ENCODE peak calls at places on chromosome 7, in six cellular contexts. Q, X, L, K, R and N are unnamed samples.

GRCh38 chr7:121088870-121089269 is 100.4 kb downstream of the CPED1 start:
- DNase-seq in L (no peak), Q (no peak), K (no peak), R (no peak), X (no peak), N (no peak)

GRCh38 chr7:5643280-5643679 is 138.2 kb downstream of the RNF216 start:
- DNase-seq in R (no peak), K (no peak), X (peak), Q (peak), L (peak), N (no peak)

GRCh38 chr7:3393862-3394261 is 92.8 kb downstream of the SDK1 start:
- DNase-seq in K (no peak), L (no peak), R (no peak), X (no peak), Q (no peak), N (no peak)

GRCh38 chr7:84677386-84677785 is 482.8 kb upstream of the SEMA3A start:
- DNase-seq in K (peak), Q (no peak), L (no peak), R (peak), X (no peak), N (no peak)

GRCh38 chr7:14424675-14425074 is 435.2 kb upstream of the ETV1 start:
- DNase-seq in R (no peak), K (no peak), L (no peak), X (no peak), Q (no peak), N (no peak)

GRCh38 chr7:67729771-67730170 is 733.1 kb downstream of the TYW1 start:
- DNase-seq in L (no peak), K (no peak), R (no peak), X (no peak), Q (no peak), N (no peak)

GRCh38 chr7:150631084-150631824 is 931 bp downstream of the GIMAP6 start:
- DNase-seq in X (peak), L (peak), Q (no peak), R (peak), K (no peak), N (no peak)

GRCh38 chr7:32502656-32503189 is 7.4 kb downstream of the AVL9 start:
- DNase-seq in Q (no peak), R (no peak), X (no peak), K (no peak), L (no peak), N (no peak)

DNA sequence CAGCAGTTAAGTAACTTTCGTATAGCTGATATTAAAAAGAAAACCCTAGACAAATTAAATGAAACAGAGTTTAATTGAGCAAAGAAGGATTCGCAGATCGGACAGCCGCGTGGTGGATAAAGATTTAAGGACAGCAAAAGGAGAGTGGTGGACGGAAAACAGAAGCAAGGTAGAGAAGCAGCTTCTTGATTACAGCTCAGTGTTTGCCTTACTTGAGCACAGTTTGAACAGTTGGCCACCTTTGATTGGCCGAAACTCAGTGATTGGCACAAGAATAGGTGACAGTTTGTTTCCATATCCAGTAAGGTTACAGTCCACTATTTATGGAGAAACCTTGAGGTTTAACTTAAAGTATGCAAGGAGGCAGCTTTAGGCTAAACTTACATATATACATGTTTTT is 231.7 kb downstream of the GALNT17 start:
- DNase-seq in X (no peak), K (no peak), R (no peak), Q (no peak), L (no peak), N (no peak)
- TF ChIP-seq POLR2A in X (no peak), K (no peak), R (no peak), Q (no peak), L (no peak), N (no peak)

GRCh38 chr7:88090233-88090632 is 129.6 kb downstream of the SRI start:
- DNase-seq in X (no peak), L (no peak), K (no peak), R (no peak), Q (no peak), N (no peak)
- H3K4me3 ChIP-seq in X (no peak), L (no peak), K (no peak), R (no peak), Q (no peak), N (no peak)

DNA sequence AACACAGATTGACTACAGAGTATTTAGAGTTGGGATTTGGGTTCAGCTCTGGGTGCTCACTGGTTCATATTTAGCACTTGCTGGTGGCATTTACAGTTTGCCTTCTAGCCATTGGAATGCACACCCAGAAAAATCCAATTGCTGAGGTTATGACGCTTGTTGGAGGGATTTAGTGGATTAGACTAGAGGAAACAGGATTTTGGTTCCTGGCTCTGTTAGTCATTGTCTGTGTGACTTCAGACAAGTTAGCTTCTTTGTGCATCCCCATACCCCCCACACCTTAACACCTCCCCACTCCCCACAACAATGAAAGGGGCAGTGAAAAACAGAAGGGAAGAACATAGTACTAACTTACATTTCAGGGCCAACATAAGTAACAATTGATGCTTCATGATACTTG is 35.6 kb upstream of the SDHAF3 start:
- DNase-seq in K (no peak), L (no peak), Q (no peak), X (no peak), R (no peak), N (no peak)
- TF ChIP-seq POLR2A in K (no peak), L (no peak), Q (no peak), X (no peak), R (no peak), N (no peak)

DNA sequence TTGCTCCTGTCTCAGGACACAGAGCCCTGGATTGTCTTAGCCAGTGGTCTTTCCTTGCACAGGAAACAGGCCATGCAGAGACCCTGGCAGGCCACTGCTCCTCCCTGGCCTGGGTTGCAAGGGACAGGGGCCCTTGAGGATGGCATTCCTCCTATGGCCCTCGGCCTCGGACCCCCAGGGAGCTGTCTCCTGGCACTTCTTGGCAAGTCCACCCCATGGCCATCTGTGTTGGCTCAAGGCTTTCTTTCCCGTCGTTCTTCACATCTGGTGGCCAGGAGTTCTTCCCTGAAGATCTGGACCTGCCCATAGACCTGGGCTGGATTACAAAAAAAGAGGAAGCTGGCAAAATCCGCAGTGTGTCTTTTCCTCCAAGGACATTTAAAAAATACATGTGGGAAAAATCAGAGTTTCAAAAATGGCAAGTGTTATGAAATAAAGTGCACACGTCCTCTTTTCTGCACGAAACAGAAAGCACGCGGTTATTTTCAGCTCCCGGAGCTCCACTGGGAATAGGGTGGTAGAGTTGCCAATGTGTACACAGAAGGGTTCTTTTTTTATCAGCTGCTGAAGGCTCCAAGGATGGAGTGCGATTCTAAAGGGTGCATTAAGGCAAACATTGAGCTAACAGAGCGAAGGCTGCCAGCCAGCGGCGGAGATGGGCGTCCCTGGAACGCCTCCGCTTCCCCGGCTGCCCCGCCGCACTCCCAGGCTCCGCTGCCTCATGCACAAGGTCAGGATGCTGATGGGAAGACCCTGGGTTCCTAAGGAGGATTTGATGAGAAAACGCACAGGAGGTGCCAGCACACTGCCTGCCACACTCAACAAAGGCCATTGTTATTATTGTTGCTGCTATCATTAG is 62.8 kb upstream of the FAM20C start:
- DNase-seq in Q (no peak), L (peak), R (peak), X (no peak), K (no peak), N (peak)
- H3K4me3 ChIP-seq in Q (no peak), L (peak), R (no peak), X (no peak), K (peak), N (no peak)

GRCh38 chr7:79185605-79186004 is 267.9 kb downstream of the MAGI2 start:
- DNase-seq in X (no peak), R (no peak), Q (no peak), K (no peak), L (no peak), N (no peak)
- TF ChIP-seq POLR2A in X (no peak), R (no peak), Q (no peak), K (no peak), L (no peak), N (no peak)

DNA sequence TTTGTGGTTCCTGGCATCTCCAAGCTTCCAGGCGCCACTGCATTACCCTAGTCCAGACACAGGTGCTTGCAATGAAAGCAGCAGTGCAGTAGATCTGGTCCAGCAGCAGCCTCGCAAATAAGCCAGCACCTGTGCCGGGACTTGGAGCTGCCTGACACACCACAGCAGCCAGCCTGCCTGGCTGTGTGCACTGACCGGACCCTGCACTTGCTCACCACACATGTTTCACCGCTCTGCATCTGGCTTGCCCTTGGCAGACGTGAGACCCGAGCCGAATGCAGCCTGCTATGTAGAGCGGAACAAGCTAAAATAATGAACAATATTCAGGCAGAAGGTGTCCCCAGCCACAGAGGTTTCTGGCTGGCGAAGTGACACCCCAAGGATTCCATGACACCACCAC is 123.6 kb upstream of the POM121L12 start:
- DNase-seq in K (no peak), L (no peak), Q (no peak), R (no peak), X (no peak), N (no peak)
- H3K4me3 ChIP-seq in K (no peak), L (no peak), Q (no peak), R (no peak), X (no peak), N (peak)